ENCODE peak calls at places on chromosomes 2 and 18, in five cellular contexts. G is K562, I is SK-N-SH, Y is HepG2, J is GM12878. F is an unnamed sample.

GRCh38 chr18:57737661-57738060 is 65.5 kb downstream of the ATP8B1 start:
- DNase-seq in Y (peak), J (no peak), I (no peak), G (no peak), F (peak)

GRCh38 chr2:7748717-7749415 is 831.7 kb downstream of the RNF144A start:
- DNase-seq in I (no peak), G (no peak), J (no peak), Y (no peak), F (no peak)

GRCh38 chr2:157565550-157565949 is 63.1 kb downstream of the ACVR1C start:
- DNase-seq in G (no peak), I (no peak), Y (no peak), J (no peak), F (no peak)

GRCh38 chr2:128636802-128637147 is 318.1 kb upstream of the HS6ST1 start:
- DNase-seq in I (no peak), J (no peak), Y (no peak), G (no peak), F (no peak)

GRCh38 chr2:54880428-54880827 is 157.0 kb downstream of the EML6 start:
- DNase-seq in Y (no peak), I (no peak), G (no peak), J (no peak), F (no peak)

GRCh38 chr2:190180313-190181065 is 118.0 kb upstream of the MSTN start:
- DNase-seq in Y (peak), I (peak), G (peak), J (no peak), F (peak)

GRCh38 chr2:27075219-27075871 is 3.1 kb upstream of the EMILIN1 start:
- DNase-seq in Y (no peak), I (peak), J (peak), G (no peak), F (peak)

GRCh38 chr2:220787251-220787650 is 784.9 kb downstream of the EPHA4 start:
- DNase-seq in I (no peak), Y (no peak), J (no peak), G (no peak), F (no peak)

GRCh38 chr2:27316655-27317412 is 6.1 kb downstream of the MPV17 start:
- DNase-seq in I (no peak), Y (no peak), J (no peak), G (no peak), F (no peak)

GRCh38 chr2:112814278-112814677 is 22.3 kb downstream of the IL1B start:
- DNase-seq in G (no peak), I (no peak), Y (peak), J (no peak), F (no peak)

GRCh38 chr18:49394191-49394590 is 66.3 kb downstream of the DYM start:
- DNase-seq in I (no peak), G (no peak), Y (no peak), J (no peak), F (no peak)

GRCh38 chr2:64727843-64728463 is 74.2 kb upstream of the SERTAD2 start:
- DNase-seq in G (no peak), Y (no peak), I (peak), J (no peak), F (no peak)

GRCh38 chr2:104851236-104852160 is 2.4 kb upstream of the POU3F3 start:
- DNase-seq in Y (no peak), G (no peak), J (no peak), I (no peak), F (no peak)

GRCh38 chr2:144996225-144996795 is 476.4 kb upstream of the ZEB2 start:
- DNase-seq in Y (no peak), J (no peak), I (no peak), G (no peak), F (no peak)

GRCh38 chr2:25566694-25567093 is 106.7 kb downstream of the DTNB start:
- DNase-seq in G (no peak), Y (no peak), I (no peak), J (peak), F (peak)

GRCh38 chr2:239153806-239154591 is 246.8 kb downstream of the HDAC4 start:
- DNase-seq in Y (no peak), I (no peak), J (no peak), G (no peak), F (no peak)

GRCh38 chr2:173773076-173773475 is 192.1 kb downstream of the SP3 start:
- DNase-seq in J (no peak), I (no peak), G (no peak), Y (no peak), F (no peak)

GRCh38 chr2:237165405-237166276 is 80.0 kb downstream of the COPS8 start:
- DNase-seq in G (no peak), Y (peak), J (no peak), I (peak), F (no peak)

GRCh38 chr2:135839713-135840112 is 2.7 kb upstream of the LCT start:
- DNase-seq in I (peak), J (no peak), G (no peak), Y (no peak), F (no peak)

GRCh38 chr2:96762529-96763253 is 2.0 kb downstream of the CNNM4 start:
- DNase-seq in I (no peak), Y (no peak), G (no peak), J (no peak), F (no peak)

GRCh38 chr18:8818982-8819381 is 113.6 kb downstream of the MTCL1 start:
- DNase-seq in G (no peak), Y (no peak), I (no peak), J (no peak), F (no peak)

GRCh38 chr2:7004641-7005040 is 87.4 kb downstream of the RNF144A start:
- DNase-seq in G (no peak), Y (no peak), J (no peak), I (no peak), F (peak)

GRCh38 chr2:215002500-215002899 is 135.9 kb downstream of the ABCA12 start:
- DNase-seq in Y (peak), G (peak), J (no peak), I (peak), F (peak)

GRCh38 chr2:98253461-98254073 is 92.7 kb upstream of the CNGA3 start:
- DNase-seq in I (no peak), G (no peak), J (no peak), Y (no peak), F (no peak)

GRCh38 chr2:205692095-205692494 is 9.8 kb downstream of the NRP2 start:
- DNase-seq in I (no peak), Y (no peak), J (no peak), G (no peak), F (no peak)

GRCh38 chr18:34734048-34734447 is 23.9 kb downstream of the DTNA start:
- DNase-seq in J (no peak), I (no peak), Y (peak), G (no peak), F (no peak)

GRCh38 chr2:9771481-9772017 is 71.7 kb upstream of the TAF1B start:
- DNase-seq in I (peak), G (no peak), Y (peak), J (no peak), F (no peak)

GRCh38 chr2:27149575-27150405 is 986 bp downstream of the TCF23 start:
- DNase-seq in I (no peak), Y (no peak), G (no peak), J (no peak), F (no peak)

GRCh38 chr2:118856978-118857676 is 9.7 kb upstream of the EN1 start:
- DNase-seq in I (peak), G (no peak), J (no peak), Y (no peak), F (no peak)

GRCh38 chr2:112690853-112691390 is 29.9 kb upstream of the NT5DC4 start:
- DNase-seq in I (peak), J (no peak), Y (peak), G (peak), F (peak)

GRCh38 chr2:146867472-146867986 is 977.3 kb upstream of the ACVR2A start:
- DNase-seq in I (no peak), Y (no peak), J (no peak), G (no peak), F (no peak)

GRCh38 chr18:77162580-77162979 is 30.0 kb upstream of the MBP start:
- DNase-seq in J (no peak), I (no peak), Y (no peak), G (no peak), F (no peak)

GRCh38 chr18:55018602-55019001 is 59.3 kb upstream of the CCDC68 start:
- DNase-seq in Y (no peak), I (no peak), G (no peak), J (no peak), F (no peak)

GRCh38 chr2:102826904-102827303 is 65.1 kb downstream of the TMEM182 start:
- DNase-seq in J (no peak), G (no peak), I (peak), Y (no peak), F (no peak)

GRCh38 chr18:26207937-26208336 is 18.3 kb upstream of the TAF4B start:
- DNase-seq in G (no peak), J (no peak), I (no peak), Y (no peak), F (no peak)

GRCh38 chr2:60883896-60884295 is 2.5 kb downstream of the REL start:
- DNase-seq in I (no peak), G (no peak), J (no peak), Y (no peak), F (no peak)

GRCh38 chr2:6917071-6917760 is at the start of gene RNF144A:
- DNase-seq in I (peak), Y (no peak), G (peak), J (no peak), F (no peak)

GRCh38 chr2:49044680-49045079 is 109.6 kb downstream of the FSHR start:
- DNase-seq in I (peak), Y (peak), J (no peak), G (no peak), F (no peak)

GRCh38 chr2:180983468-180984388 is 3.3 kb downstream of the UBE2E3 start:
- DNase-seq in I (peak), Y (peak), G (peak), J (no peak), F (peak)
- TF ChIP-seq GABPA in I (no peak), Y (no peak), G (no peak), J (no peak), F (no peak)

GRCh38 chr2:232422051-232422450 is 15.4 kb downstream of the ALPG start:
- DNase-seq in J (no peak), Y (no peak), I (peak), G (no peak), F (no peak)

GRCh38 chr2:232420073-232420454 is 13.4 kb downstream of the ALPG start:
- DNase-seq in J (no peak), G (no peak), I (no peak), Y (no peak), F (no peak)

GRCh38 chr2:232419245-232420072 is 12.8 kb downstream of the ALPG start:
- DNase-seq in G (no peak), I (peak), Y (no peak), J (no peak), F (no peak)

GRCh38 chr2:232421189-232421785 is 14.6 kb downstream of the ALPG start:
- DNase-seq in G (no peak), J (no peak), I (no peak), Y (no peak), F (no peak)

DNA sequence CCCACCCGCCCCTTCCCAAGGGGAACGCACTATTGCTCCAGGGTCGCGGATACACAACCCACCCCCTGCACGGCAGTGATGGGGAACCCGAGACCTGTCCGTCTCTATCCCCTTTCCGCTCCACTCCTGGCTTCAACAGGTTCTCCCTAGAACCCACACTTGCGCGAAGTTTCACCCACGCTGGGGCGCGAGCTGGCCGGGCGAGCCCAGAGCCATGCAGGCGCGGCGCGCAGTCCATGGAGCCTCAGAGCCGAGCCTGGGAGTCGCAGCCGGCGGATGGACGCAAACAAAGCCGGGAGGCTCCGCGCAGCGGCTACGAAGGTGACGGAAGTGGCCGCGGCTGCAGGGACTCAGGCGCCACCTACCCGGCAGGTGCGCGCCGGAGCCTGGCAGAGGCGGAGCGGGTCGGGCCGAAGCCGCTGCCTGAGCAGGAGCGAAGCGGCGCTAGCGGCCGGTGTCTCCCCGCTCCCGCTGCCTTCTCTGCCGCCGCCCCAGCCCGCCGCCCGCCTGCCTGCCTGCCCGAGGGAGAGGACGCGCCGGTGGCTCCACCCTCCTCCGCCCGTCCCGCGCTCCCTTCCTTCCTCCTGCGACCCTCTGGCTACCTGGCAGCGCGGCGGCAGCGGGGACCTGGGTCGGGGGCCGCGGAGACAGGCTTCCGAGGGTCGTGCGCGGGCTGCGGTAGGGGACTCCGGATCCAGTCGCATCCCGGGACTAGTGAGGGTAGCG is 14.0 kb downstream of the ALPG start:
- DNase-seq in I (peak), J (no peak), G (no peak), Y (peak), F (peak)
- TF ChIP-seq GABPA in I (no peak), J (no peak), G (no peak), Y (no peak), F (no peak)

DNA sequence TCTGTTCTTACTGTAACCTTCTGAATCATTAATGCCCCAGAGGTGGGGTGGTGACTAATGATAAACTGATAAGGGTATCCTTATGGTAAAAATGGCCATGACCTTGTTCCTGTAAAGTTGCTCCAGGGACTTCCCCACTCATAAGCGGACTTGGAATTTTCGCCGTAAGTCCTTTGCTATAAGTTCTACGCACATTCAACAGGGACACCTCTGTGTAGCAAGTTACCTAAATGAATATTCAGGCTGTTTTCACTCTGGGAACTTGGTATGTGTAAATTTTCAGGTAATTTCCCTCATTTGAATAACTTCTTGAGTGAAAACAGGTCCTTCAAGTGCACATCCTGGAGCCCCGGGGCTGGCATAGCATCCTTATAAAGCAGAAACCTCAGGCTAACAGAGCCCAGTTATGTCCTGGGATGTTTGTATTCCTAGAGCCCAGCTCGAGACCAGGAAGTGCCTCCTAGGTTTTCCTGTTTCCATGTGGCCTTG is 9.4 kb upstream of the AGFG1 start:
- DNase-seq in G (no peak), I (no peak), J (no peak), Y (no peak), F (no peak)
- TF ChIP-seq GABPA in G (no peak), I (no peak), J (peak), Y (no peak), F (no peak)

GRCh38 chr2:233832869-233833812 is 21.2 kb downstream of the HJURP start:
- DNase-seq in G (peak), Y (peak), J (no peak), I (peak), F (no peak)
- TF ChIP-seq GABPA in G (no peak), Y (no peak), J (no peak), I (no peak), F (no peak)

DNA sequence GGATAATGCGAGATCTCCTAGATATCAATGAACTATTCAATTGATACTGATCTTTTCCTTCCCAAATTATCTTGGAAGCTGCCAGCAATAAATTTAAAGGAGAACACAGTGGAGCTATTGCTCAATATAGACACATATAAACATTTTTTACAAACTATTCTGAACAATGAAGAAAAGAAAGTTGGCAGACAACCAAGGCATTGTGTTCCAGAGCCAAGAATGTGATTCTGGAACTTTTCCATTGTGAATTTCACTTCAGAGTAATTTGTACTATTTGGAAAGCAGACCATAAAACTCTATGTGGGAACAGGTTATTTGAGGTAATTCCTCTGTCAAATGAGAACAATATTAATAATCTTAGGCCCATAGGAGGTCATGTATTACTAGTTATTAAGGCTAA is 588.2 kb downstream of the IRS1 start:
- DNase-seq in I (no peak), Y (no peak), J (no peak), G (no peak), F (no peak)
- TF ChIP-seq GABPA in I (no peak), Y (no peak), J (no peak), G (no peak), F (no peak)

DNA sequence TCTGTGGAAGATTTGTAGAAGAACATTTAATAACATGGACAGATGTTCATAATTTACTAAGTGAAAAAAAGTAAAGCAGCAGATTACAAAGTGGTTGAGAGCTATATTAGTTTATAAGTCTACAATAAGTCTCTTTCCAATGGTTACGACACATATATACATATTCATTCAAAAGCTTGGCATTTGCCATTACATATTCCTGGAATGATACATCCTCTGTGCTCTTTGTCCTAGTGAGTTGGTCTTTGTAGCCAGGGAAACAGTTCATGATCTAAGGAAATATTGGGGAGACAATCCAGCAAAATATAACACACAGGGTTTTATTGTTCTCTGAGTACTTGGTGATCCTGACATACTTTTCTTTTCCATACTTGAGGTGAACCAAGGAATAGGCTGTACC is 32.5 kb upstream of the SOS1 start:
- DNase-seq in Y (no peak), I (no peak), J (no peak), G (no peak), F (no peak)
- TF ChIP-seq GABPA in Y (no peak), I (no peak), J (no peak), G (no peak), F (no peak)

GRCh38 chr2:23789012-23789411 is 137.9 kb downstream of the ATAD2B start:
- DNase-seq in G (no peak), Y (peak), I (no peak), J (no peak), F (no peak)
- TF ChIP-seq GABPA in G (no peak), Y (no peak), I (no peak), J (no peak), F (no peak)